ENCODE peak calls at places on chromosomes 11 and 22, in five cellular contexts. One of them, this sample, is unnamed.

GRCh38 chr11:38498721-38499120 is 1900.7 kb upstream of the RAG2 start:
- DNase-seq in mesenchymal stem cell: no peak
- DNase-seq in GM23248: no peak
- DNase-seq in HCT116: no peak
- DNase-seq in neural progenitor cell: no peak
- DNase-seq in this sample: no peak

GRCh38 chr11:116261616-116262015 is 511.2 kb downstream of the BUD13 start:
- DNase-seq in neural progenitor cell: no peak
- DNase-seq in HCT116: no peak
- DNase-seq in mesenchymal stem cell: no peak
- DNase-seq in GM23248: no peak
- DNase-seq in this sample: no peak

GRCh38 chr11:61874460-61874809 is 16.9 kb downstream of the FADS3 start:
- DNase-seq in GM23248: no peak
- DNase-seq in HCT116: no peak
- DNase-seq in mesenchymal stem cell: no peak
- DNase-seq in neural progenitor cell: no peak
- DNase-seq in this sample: no peak

GRCh38 chr11:36777302-36777701 is 179.3 kb upstream of the RAG2 start:
- DNase-seq in mesenchymal stem cell: no peak
- DNase-seq in GM23248: no peak
- DNase-seq in HCT116: no peak
- DNase-seq in neural progenitor cell: no peak
- DNase-seq in this sample: no peak

GRCh38 chr22:42868751-42869251 is 11.7 kb upstream of the ARFGAP3 start:
- DNase-seq in HCT116: no peak
- DNase-seq in neural progenitor cell: no peak
- DNase-seq in GM23248: no peak
- DNase-seq in mesenchymal stem cell: no peak
- DNase-seq in this sample: no peak

GRCh38 chr11:32062540-32062939 is 28.3 kb upstream of the RCN1 start:
- DNase-seq in HCT116: no peak
- DNase-seq in mesenchymal stem cell: no peak
- DNase-seq in GM23248: no peak
- DNase-seq in neural progenitor cell: no peak
- DNase-seq in this sample: no peak

GRCh38 chr22:18031670-18032454 is 7.5 kb upstream of the MICAL3 start:
- DNase-seq in HCT116: peak; percentile 82
- DNase-seq in neural progenitor cell: no peak
- DNase-seq in GM23248: peak; percentile 98
- DNase-seq in mesenchymal stem cell: peak; percentile 85
- DNase-seq in this sample: peak; percentile 97

GRCh38 chr11:111064118-111064517 is 181.4 kb upstream of the POU2AF2 start:
- DNase-seq in GM23248: peak; percentile 43
- DNase-seq in HCT116: no peak
- DNase-seq in mesenchymal stem cell: peak; percentile 63
- DNase-seq in neural progenitor cell: no peak
- DNase-seq in this sample: no peak

GRCh38 chr22:49350441-49351121 is 477.1 kb downstream of the BRD1 start:
- DNase-seq in HCT116: no peak
- DNase-seq in GM23248: no peak
- DNase-seq in mesenchymal stem cell: no peak
- DNase-seq in neural progenitor cell: no peak
- DNase-seq in this sample: no peak

GRCh38 chr22:27825174-27825573 is 23.6 kb upstream of the MN1 start:
- DNase-seq in neural progenitor cell: no peak
- DNase-seq in GM23248: no peak
- DNase-seq in HCT116: no peak
- DNase-seq in mesenchymal stem cell: no peak
- DNase-seq in this sample: no peak

GRCh38 chr11:130383363-130384168 is 44.8 kb downstream of the ADAMTS8 start:
- DNase-seq in GM23248: peak; percentile 40
- DNase-seq in neural progenitor cell: no peak
- DNase-seq in HCT116: no peak
- DNase-seq in mesenchymal stem cell: peak; percentile 94
- DNase-seq in this sample: peak; percentile 17

GRCh38 chr11:33779849-33780528 is 5.7 kb upstream of the FBXO3 start:
- DNase-seq in neural progenitor cell: no peak
- DNase-seq in GM23248: peak; percentile 87
- DNase-seq in mesenchymal stem cell: peak; percentile 70
- DNase-seq in HCT116: no peak
- DNase-seq in this sample: peak; percentile 28

GRCh38 chr11:114289779-114290178 is 6.4 kb upstream of the NNMT start:
- DNase-seq in GM23248: peak; percentile 26
- DNase-seq in mesenchymal stem cell: no peak
- DNase-seq in neural progenitor cell: no peak
- DNase-seq in HCT116: no peak
- DNase-seq in this sample: no peak

GRCh38 chr11:114291847-114292680 is 4.1 kb upstream of the NNMT start:
- DNase-seq in neural progenitor cell: no peak
- DNase-seq in mesenchymal stem cell: peak; percentile 86
- DNase-seq in HCT116: no peak
- DNase-seq in GM23248: peak; percentile 87
- DNase-seq in this sample: peak; percentile 45

GRCh38 chr11:114293201-114293711 is 2.9 kb upstream of the NNMT start:
- DNase-seq in GM23248: no peak
- DNase-seq in HCT116: no peak
- DNase-seq in neural progenitor cell: no peak
- DNase-seq in mesenchymal stem cell: no peak
- DNase-seq in this sample: peak; percentile 49

GRCh38 chr11:114290503-114291239 is 5.5 kb upstream of the NNMT start:
- DNase-seq in GM23248: peak; percentile 54
- DNase-seq in HCT116: no peak
- DNase-seq in neural progenitor cell: no peak
- DNase-seq in mesenchymal stem cell: peak; percentile 63
- DNase-seq in this sample: no peak

GRCh38 chr11:114291381-114291780 is 4.8 kb upstream of the NNMT start:
- DNase-seq in GM23248: peak; percentile 83
- DNase-seq in HCT116: no peak
- DNase-seq in mesenchymal stem cell: peak; percentile 92
- DNase-seq in neural progenitor cell: no peak
- DNase-seq in this sample: no peak
- H3K9ac ChIP-seq in GM23248: peak overlapping the region; percentile 90
- H3K9ac ChIP-seq in HCT116: no peak overlapping the region
- H3K9ac ChIP-seq in mesenchymal stem cell: peak overlapping the region; percentile 95
- H3K9ac ChIP-seq in neural progenitor cell: no peak overlapping the region
- H3K9ac ChIP-seq in this sample: peak overlapping the region; percentile 52

GRCh38 chr11:69467196-69467595 is 14.3 kb upstream of the LINC01488 start:
- DNase-seq in GM23248: no peak
- DNase-seq in neural progenitor cell: no peak
- DNase-seq in mesenchymal stem cell: no peak
- DNase-seq in HCT116: no peak
- DNase-seq in this sample: no peak

GRCh38 chr11:69464621-69464960 is 16.9 kb upstream of the LINC01488 start:
- DNase-seq in neural progenitor cell: no peak
- DNase-seq in mesenchymal stem cell: no peak
- DNase-seq in HCT116: no peak
- DNase-seq in GM23248: no peak
- DNase-seq in this sample: no peak

GRCh38 chr11:69465236-69466000 is 16.0 kb upstream of the LINC01488 start:
- DNase-seq in GM23248: no peak
- DNase-seq in HCT116: no peak
- DNase-seq in mesenchymal stem cell: no peak
- DNase-seq in neural progenitor cell: no peak
- DNase-seq in this sample: peak; percentile 52

GRCh38 chr11:69467646-69468045 is 13.8 kb upstream of the LINC01488 start:
- DNase-seq in GM23248: no peak
- DNase-seq in neural progenitor cell: no peak
- DNase-seq in HCT116: no peak
- DNase-seq in mesenchymal stem cell: no peak
- DNase-seq in this sample: no peak

DNA sequence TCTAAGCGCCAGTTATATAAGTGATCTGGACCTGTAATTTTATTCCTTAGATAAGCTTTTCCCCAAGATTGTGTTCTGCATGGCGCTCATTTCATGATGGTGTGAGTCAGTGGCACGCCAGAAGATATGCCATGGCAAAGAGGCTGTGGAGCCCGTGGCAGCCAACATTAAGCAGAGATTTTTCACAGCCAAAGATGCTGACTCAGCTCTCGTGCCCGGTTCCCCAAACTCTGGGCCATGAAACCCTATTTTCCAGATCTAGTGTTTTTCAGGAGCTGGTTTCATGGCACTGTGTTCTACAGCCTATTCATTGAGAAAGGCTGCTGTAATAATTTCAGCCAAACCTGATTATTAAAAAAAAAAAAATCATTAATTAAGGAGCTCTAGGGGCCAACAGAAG is 15.4 kb upstream of the LINC01488 start:
- DNase-seq in mesenchymal stem cell: no peak
- DNase-seq in neural progenitor cell: no peak
- DNase-seq in HCT116: no peak
- DNase-seq in GM23248: no peak
- DNase-seq in this sample: no peak
- H3K9ac ChIP-seq in mesenchymal stem cell: no peak overlapping the region
- H3K9ac ChIP-seq in neural progenitor cell: no peak overlapping the region
- H3K9ac ChIP-seq in HCT116: no peak overlapping the region
- H3K9ac ChIP-seq in GM23248: no peak overlapping the region
- H3K9ac ChIP-seq in this sample: no peak overlapping the region

DNA sequence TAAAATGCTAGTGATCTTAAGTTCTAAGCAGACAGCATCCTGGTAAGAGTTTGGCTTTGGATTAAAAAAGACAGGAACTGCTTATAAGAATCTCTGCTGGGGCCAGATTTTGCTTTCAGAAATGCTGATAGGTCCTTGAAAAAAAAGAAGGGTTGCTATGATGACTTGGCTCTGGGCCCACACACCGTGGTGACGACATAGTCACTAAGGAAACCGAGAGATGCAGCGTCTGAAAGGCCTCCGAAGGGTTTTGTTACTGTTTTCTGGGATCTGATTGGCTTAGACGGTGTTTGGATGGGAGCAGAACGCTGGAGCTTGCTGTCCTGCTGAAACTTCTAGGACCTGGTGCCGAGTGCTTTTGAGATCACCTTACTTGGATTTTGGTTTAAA is 8.4 kb downstream of the FAM118A start:
- DNase-seq in mesenchymal stem cell: peak; percentile 97
- DNase-seq in neural progenitor cell: peak; percentile 75
- DNase-seq in HCT116: no peak
- DNase-seq in GM23248: peak; percentile 94
- DNase-seq in this sample: peak; percentile 79
- H3K9ac ChIP-seq in mesenchymal stem cell: peak overlapping the region; percentile 83
- H3K9ac ChIP-seq in neural progenitor cell: no peak overlapping the region
- H3K9ac ChIP-seq in HCT116: no peak overlapping the region
- H3K9ac ChIP-seq in GM23248: peak overlapping the region; percentile 71
- H3K9ac ChIP-seq in this sample: peak overlapping the region; percentile 60

GRCh38 chr11:27718346-27718852 is 18.1 kb upstream of the BDNF start:
- DNase-seq in mesenchymal stem cell: peak; percentile 95
- DNase-seq in GM23248: peak; percentile 92
- DNase-seq in HCT116: peak; percentile 73
- DNase-seq in neural progenitor cell: peak; percentile 91
- DNase-seq in this sample: peak; percentile 39
- H3K9ac ChIP-seq in mesenchymal stem cell: peak overlapping the region; percentile 91
- H3K9ac ChIP-seq in GM23248: peak overlapping the region; percentile 81
- H3K9ac ChIP-seq in HCT116: peak overlapping the region; percentile 58
- H3K9ac ChIP-seq in neural progenitor cell: no peak overlapping the region
- H3K9ac ChIP-seq in this sample: no peak overlapping the region

GRCh38 chr11:46913484-46913883 is 4.9 kb downstream of the LRP4 start:
- DNase-seq in GM23248: no peak
- DNase-seq in mesenchymal stem cell: peak; percentile 52
- DNase-seq in neural progenitor cell: peak; percentile 41
- DNase-seq in HCT116: no peak
- DNase-seq in this sample: no peak
- H3K9ac ChIP-seq in GM23248: no peak overlapping the region
- H3K9ac ChIP-seq in mesenchymal stem cell: no peak overlapping the region
- H3K9ac ChIP-seq in neural progenitor cell: no peak overlapping the region
- H3K9ac ChIP-seq in HCT116: no peak overlapping the region
- H3K9ac ChIP-seq in this sample: no peak overlapping the region

GRCh38 chr22:30306629-30307016 is 17.3 kb upstream of the CASTOR1 start:
- DNase-seq in mesenchymal stem cell: no peak
- DNase-seq in neural progenitor cell: no peak
- DNase-seq in GM23248: no peak
- DNase-seq in HCT116: no peak
- DNase-seq in this sample: no peak
- H3K9ac ChIP-seq in mesenchymal stem cell: no peak overlapping the region
- H3K9ac ChIP-seq in neural progenitor cell: no peak overlapping the region
- H3K9ac ChIP-seq in GM23248: no peak overlapping the region
- H3K9ac ChIP-seq in HCT116: peak overlapping the region; percentile 1
- H3K9ac ChIP-seq in this sample: no peak overlapping the region

DNA sequence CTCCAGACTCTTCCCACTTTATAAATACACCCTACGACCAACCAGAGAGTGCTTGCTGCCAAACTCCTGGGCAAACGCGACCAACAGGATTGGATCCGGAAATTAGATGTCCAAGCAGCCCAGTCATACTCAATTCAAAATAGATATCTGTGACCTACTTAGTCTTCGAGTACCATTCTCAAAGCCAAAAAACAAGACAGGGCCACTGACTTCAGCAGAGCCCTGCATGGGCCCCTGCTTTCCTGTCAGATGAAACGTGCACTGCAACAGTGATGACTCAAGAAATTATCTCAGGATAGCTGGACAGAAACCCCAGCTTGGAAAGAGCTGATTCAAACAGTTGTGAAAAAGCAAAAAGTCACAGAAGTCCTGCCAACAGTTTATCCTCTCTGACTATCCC is 17.6 kb downstream of the SMCO4 start:
- DNase-seq in HCT116: no peak
- DNase-seq in GM23248: peak; percentile 81
- DNase-seq in neural progenitor cell: no peak
- DNase-seq in mesenchymal stem cell: peak; percentile 51
- DNase-seq in this sample: no peak
- H3K9ac ChIP-seq in HCT116: no peak overlapping the region
- H3K9ac ChIP-seq in GM23248: no peak overlapping the region
- H3K9ac ChIP-seq in neural progenitor cell: no peak overlapping the region
- H3K9ac ChIP-seq in mesenchymal stem cell: no peak overlapping the region
- H3K9ac ChIP-seq in this sample: no peak overlapping the region

This sample was measured in mammary epithelial cell.